ENCODE peak calls at places on chromosomes 6 and 20, in ten cellular contexts. R is activated gamma-delta T cell treated with Interleukin-2 at 50 U/mL for 16 hours; W is stimulated activated naive CD4-positive, alpha-beta T cell treated with Interleukin-2 at 50 U/mL for 16 hours; V is NCI-H1417; T is NCI-H510A treated with DMSO at 0.1 percent for 48 hours; N is WERI-Rb-1; L is ACHN; E is ELF-1; X is Peyer's patch; G is NCI-H2081. P is an unnamed sample.

GRCh38 chr6:91276315-91276714 is 689.4 kb upstream of the MAP3K7 start:
- DNase-seq in R (no peak), W (no peak), V (no peak), T (peak; percentile 1), N (no peak), L (peak; percentile 23), E (peak; percentile 12), X (no peak), G (no peak), P (no peak)

GRCh38 chr6:28597217-28597835 is 71.6 kb downstream of the GPX5 start:
- DNase-seq in R (no peak), W (no peak), V (no peak), T (no peak), N (no peak), L (peak; percentile 68), E (peak; percentile 72), X (no peak), G (peak; percentile 69), P (no peak)

GRCh38 chr20:51378171-51378928 is 164.2 kb downstream of the NFATC2 start:
- DNase-seq in R (no peak), W (no peak), V (no peak), T (no peak), N (no peak), L (no peak), E (peak; percentile 53), X (no peak), G (no peak), P (no peak)

GRCh38 chr6:69416739-69417138 is 380.1 kb downstream of the LMBRD1 start:
- DNase-seq in R (no peak), W (no peak), V (no peak), T (no peak), N (no peak), L (peak; percentile 69), E (no peak), X (no peak), G (no peak), P (no peak)

GRCh38 chr6:8243462-8243861 is 141.1 kb upstream of the EEF1E1 start:
- DNase-seq in R (no peak), W (no peak), V (no peak), T (no peak), N (no peak), L (peak; percentile 11), E (no peak), X (no peak), G (no peak), P (no peak)

GRCh38 chr6:27007020-27007419 is 240.5 kb upstream of the PRSS16 start:
- DNase-seq in R (no peak), W (no peak), V (no peak), T (no peak), N (no peak), L (no peak), E (peak; percentile 28), X (no peak), G (no peak), P (no peak)

GRCh38 chr20:3663031-3663701 is at the start of gene GFRA4:
- DNase-seq in R (no peak), W (no peak), V (no peak), T (no peak), N (no peak), L (no peak), E (no peak), X (no peak), G (no peak), P (no peak)

GRCh38 chr6:105269390-105269789 is 89.6 kb upstream of the POPDC3 start:
- DNase-seq in R (no peak), W (no peak), V (no peak), T (no peak), N (no peak), L (no peak), E (no peak), X (no peak), G (no peak), P (no peak)

GRCh38 chr6:3337521-3338350 is 79.0 kb downstream of the PSMG4 start:
- DNase-seq in R (no peak), W (no peak), V (no peak), T (no peak), N (no peak), L (peak; percentile 22), E (no peak), X (no peak), G (no peak), P (no peak)

GRCh38 chr6:7504041-7504440 is 37.4 kb upstream of the DSP start:
- DNase-seq in R (no peak), W (no peak), V (no peak), T (no peak), N (no peak), L (no peak), E (no peak), X (no peak), G (no peak), P (no peak)

GRCh38 chr6:3372184-3372846 is 84.5 kb downstream of the SLC22A23 start:
- DNase-seq in R (no peak), W (no peak), V (no peak), T (no peak), N (peak; percentile 78), L (peak; percentile 8), E (peak; percentile 23), X (no peak), G (no peak), P (no peak)

GRCh38 chr20:6583134-6583738 is 184.2 kb upstream of the BMP2 start:
- DNase-seq in R (no peak), W (no peak), V (peak; percentile 55), T (peak; percentile 76), N (peak; percentile 20), L (peak; percentile 51), E (peak; percentile 64), X (peak; percentile 67), G (peak; percentile 15), P (no peak)

GRCh38 chr6:31308050-31308844 is 36.4 kb upstream of the HLA-C start:
- DNase-seq in R (peak; percentile 65), W (peak; percentile 56), V (peak; percentile 73), T (no peak), N (no peak), L (no peak), E (peak; percentile 93), X (peak; percentile 91), G (no peak), P (peak; percentile 60)

GRCh38 chr20:54535045-54535444 is 59.7 kb downstream of the DOK5 start:
- DNase-seq in R (no peak), W (no peak), V (no peak), T (no peak), N (no peak), L (no peak), E (no peak), X (no peak), G (no peak), P (no peak)